ENCODE peak calls at places on chromosomes 16 and 17, in four cellular contexts. M is AG08395, V is body of pancreas, Z is M059J. P is an unnamed sample.

GRCh38 chr16:68155425-68155824 is 70.3 kb downstream of the NFATC3 start:
- DNase-seq in V (no peak), M (no peak), Z (no peak), P (no peak)

GRCh38 chr16:77723108-77723514 is 797 bp downstream of the NUDT7 start:
- DNase-seq in V (peak; percentile 19), M (peak; percentile 45), Z (peak; percentile 77), P (no peak)

GRCh38 chr17:73278465-73279453 is 17.1 kb upstream of the CPSF4L start:
- DNase-seq in M (peak; percentile 28), Z (peak; percentile 24), V (peak; percentile 57), P (no peak)

GRCh38 chr17:19464033-19465026 is 53.3 kb downstream of the RNF112 start:
- DNase-seq in V (no peak), M (peak; percentile 53), Z (no peak), P (no peak)

GRCh38 chr17:75250009-75250471 is 11.4 kb downstream of the GGA3 start:
- DNase-seq in V (no peak), M (peak; percentile 78), Z (no peak), P (no peak)

GRCh38 chr16:14562691-14563491 is 67.2 kb downstream of the PARN start:
- DNase-seq in V (peak; percentile 49), M (peak; percentile 35), Z (peak; percentile 15), P (no peak)

GRCh38 chr17:8503807-8504206 is 68.1 kb downstream of the NDEL1 start:
- DNase-seq in Z (no peak), M (no peak), V (no peak), P (no peak)

GRCh38 chr16:72313903-72314302 is 141.9 kb upstream of the PMFBP1 start:
- DNase-seq in M (no peak), Z (no peak), V (no peak), P (no peak)

GRCh38 chr16:56615353-56615752 is 7.0 kb downstream of the MT2A start:
- DNase-seq in M (no peak), V (no peak), Z (peak; percentile 77), P (no peak)

GRCh38 chr16:23324727-23325126 is 22.6 kb downstream of the SCNN1B start:
- DNase-seq in Z (peak; percentile 52), V (peak; percentile 50), M (no peak), P (no peak)